ENCODE peak calls at places on chromosomes 13 and 19, in seven cellular contexts. One of them, this sample, is unnamed.

GRCh38 chr13:23344923-23345322 is 88.6 kb downstream of the SACS start:
- DNase-seq in HepG2: no peak
- DNase-seq in H1: no peak
- DNase-seq in GM12878: no peak
- DNase-seq in HCT116: no peak
- DNase-seq in K562: no peak
- DNase-seq in SK-N-SH: no peak
- DNase-seq in this sample: no peak

GRCh38 chr19:13118424-13119193 is 545 bp downstream of the NACC1 start:
- DNase-seq in SK-N-SH: peak
- DNase-seq in H1: peak
- DNase-seq in HCT116: no peak
- DNase-seq in GM12878: no peak
- DNase-seq in K562: peak
- DNase-seq in HepG2: peak
- DNase-seq in this sample: peak

GRCh38 chr19:6767081-6767356 is 216 bp downstream of the SH2D3A start:
- DNase-seq in SK-N-SH: no peak
- DNase-seq in GM12878: no peak
- DNase-seq in HepG2: peak
- DNase-seq in K562: no peak
- DNase-seq in H1: no peak
- DNase-seq in HCT116: no peak
- DNase-seq in this sample: no peak

GRCh38 chr13:101755228-101755887 is 302.9 kb downstream of the ITGBL1 start:
- DNase-seq in HepG2: no peak
- DNase-seq in SK-N-SH: peak
- DNase-seq in H1: no peak
- DNase-seq in K562: no peak
- DNase-seq in HCT116: no peak
- DNase-seq in GM12878: no peak
- DNase-seq in this sample: no peak

GRCh38 chr19:4971424-4971793 is 2.5 kb downstream of the KDM4B start:
- DNase-seq in K562: peak
- DNase-seq in GM12878: no peak
- DNase-seq in HepG2: peak
- DNase-seq in H1: no peak
- DNase-seq in HCT116: no peak
- DNase-seq in SK-N-SH: peak
- DNase-seq in this sample: peak

GRCh38 chr13:26376430-26376829 is 122.5 kb downstream of the CDK8 start:
- DNase-seq in GM12878: no peak
- DNase-seq in SK-N-SH: no peak
- DNase-seq in K562: no peak
- DNase-seq in HepG2: no peak
- DNase-seq in HCT116: no peak
- DNase-seq in H1: no peak
- DNase-seq in this sample: no peak

GRCh38 chr19:42197375-42197817 is 20.1 kb downstream of the DEDD2 start:
- DNase-seq in HCT116: no peak
- DNase-seq in HepG2: no peak
- DNase-seq in SK-N-SH: no peak
- DNase-seq in GM12878: no peak
- DNase-seq in K562: no peak
- DNase-seq in H1: no peak
- DNase-seq in this sample: no peak

GRCh38 chr19:2242811-2243210 is 6.2 kb downstream of the SF3A2 start:
- DNase-seq in SK-N-SH: no peak
- DNase-seq in H1: no peak
- DNase-seq in GM12878: no peak
- DNase-seq in HepG2: no peak
- DNase-seq in HCT116: no peak
- DNase-seq in K562: no peak
- DNase-seq in this sample: no peak

GRCh38 chr19:14544977-14545715 is 15.8 kb downstream of the TECR start:
- DNase-seq in H1: no peak
- DNase-seq in HepG2: no peak
- DNase-seq in GM12878: no peak
- DNase-seq in SK-N-SH: no peak
- DNase-seq in K562: no peak
- DNase-seq in HCT116: no peak
- DNase-seq in this sample: no peak

GRCh38 chr19:47190167-47190727 is 40.8 kb downstream of the BBC3 start:
- DNase-seq in HepG2: peak
- DNase-seq in K562: peak
- DNase-seq in HCT116: peak
- DNase-seq in GM12878: no peak
- DNase-seq in SK-N-SH: peak
- DNase-seq in H1: no peak
- DNase-seq in this sample: peak

GRCh38 chr19:39997595-39998216 is 846 bp downstream of the ZNF546 start:
- DNase-seq in HepG2: peak
- DNase-seq in K562: no peak
- DNase-seq in H1: no peak
- DNase-seq in GM12878: no peak
- DNase-seq in HCT116: no peak
- DNase-seq in SK-N-SH: peak
- DNase-seq in this sample: no peak

GRCh38 chr13:25187596-25187995 is 15.5 kb upstream of the AMER2 start:
- DNase-seq in H1: no peak
- DNase-seq in HepG2: no peak
- DNase-seq in SK-N-SH: no peak
- DNase-seq in GM12878: no peak
- DNase-seq in K562: no peak
- DNase-seq in HCT116: no peak
- DNase-seq in this sample: no peak

GRCh38 chr13:35979378-35979911 is 151.7 kb downstream of the DCLK1 start:
- DNase-seq in HCT116: no peak
- DNase-seq in H1: no peak
- DNase-seq in GM12878: no peak
- DNase-seq in SK-N-SH: no peak
- DNase-seq in K562: no peak
- DNase-seq in HepG2: no peak
- DNase-seq in this sample: no peak

GRCh38 chr13:114203536-114203935 is 24.5 kb downstream of the CFAP97D2 start:
- DNase-seq in GM12878: no peak
- DNase-seq in HepG2: no peak
- DNase-seq in K562: no peak
- DNase-seq in SK-N-SH: no peak
- DNase-seq in HCT116: no peak
- DNase-seq in H1: no peak
- DNase-seq in this sample: no peak

GRCh38 chr19:29540128-29540527 is 14.3 kb downstream of the VSTM2B start:
- DNase-seq in GM12878: no peak
- DNase-seq in HCT116: no peak
- DNase-seq in H1: no peak
- DNase-seq in HepG2: no peak
- DNase-seq in K562: no peak
- DNase-seq in SK-N-SH: no peak
- DNase-seq in this sample: no peak

GRCh38 chr19:43575955-43576451 is 402 bp downstream of the PINLYP start:
- DNase-seq in HCT116: no peak
- DNase-seq in H1: no peak
- DNase-seq in SK-N-SH: no peak
- DNase-seq in HepG2: no peak
- DNase-seq in K562: no peak
- DNase-seq in GM12878: no peak
- DNase-seq in this sample: no peak

GRCh38 chr19:16198363-16198636 is 589 bp downstream of the AP1M1 start:
- DNase-seq in SK-N-SH: no peak
- DNase-seq in K562: no peak
- DNase-seq in HepG2: no peak
- DNase-seq in HCT116: no peak
- DNase-seq in GM12878: no peak
- DNase-seq in H1: no peak
- DNase-seq in this sample: no peak

GRCh38 chr13:93344048-93344447 is 117.4 kb downstream of the GPC6 start:
- DNase-seq in GM12878: no peak
- DNase-seq in H1: no peak
- DNase-seq in K562: no peak
- DNase-seq in HCT116: no peak
- DNase-seq in HepG2: peak
- DNase-seq in SK-N-SH: no peak
- DNase-seq in this sample: no peak

GRCh38 chr19:3554254-3555083 is 2.9 kb downstream of the MFSD12 start:
- DNase-seq in SK-N-SH: peak
- DNase-seq in GM12878: no peak
- DNase-seq in HepG2: no peak
- DNase-seq in K562: no peak
- DNase-seq in H1: no peak
- DNase-seq in HCT116: no peak
- DNase-seq in this sample: no peak

GRCh38 chr13:67792151-67792665 is 562.1 kb upstream of the PCDH9 start:
- DNase-seq in GM12878: no peak
- DNase-seq in HepG2: no peak
- DNase-seq in HCT116: no peak
- DNase-seq in H1: no peak
- DNase-seq in K562: no peak
- DNase-seq in SK-N-SH: no peak
- DNase-seq in this sample: no peak

GRCh38 chr13:111158136-111158805 is 43.2 kb downstream of the ARHGEF7 start:
- DNase-seq in HCT116: no peak
- DNase-seq in HepG2: no peak
- DNase-seq in SK-N-SH: no peak
- DNase-seq in GM12878: no peak
- DNase-seq in K562: no peak
- DNase-seq in H1: no peak
- DNase-seq in this sample: peak

GRCh38 chr13:49132479-49133002 is 87.6 kb upstream of the MLNR start:
- DNase-seq in K562: no peak
- DNase-seq in GM12878: no peak
- DNase-seq in SK-N-SH: no peak
- DNase-seq in H1: no peak
- DNase-seq in HepG2: peak
- DNase-seq in HCT116: no peak
- DNase-seq in this sample: no peak
- TF ChIP-seq JUND in K562: no peak
- TF ChIP-seq JUND in GM12878: no peak
- TF ChIP-seq JUND in SK-N-SH: no peak
- TF ChIP-seq JUND in H1: no peak
- TF ChIP-seq JUND in HepG2: no peak
- TF ChIP-seq JUND in HCT116: no peak
- TF ChIP-seq JUND in this sample: no peak

GRCh38 chr19:10749435-10750384 is 31.8 kb downstream of the DNM2 start:
- DNase-seq in SK-N-SH: no peak
- DNase-seq in HepG2: peak
- DNase-seq in GM12878: no peak
- DNase-seq in H1: no peak
- DNase-seq in K562: no peak
- DNase-seq in HCT116: no peak
- DNase-seq in this sample: no peak

GRCh38 chr19:10748195-10748923 is 30.5 kb downstream of the DNM2 start:
- DNase-seq in GM12878: no peak
- DNase-seq in HCT116: no peak
- DNase-seq in HepG2: no peak
- DNase-seq in K562: no peak
- DNase-seq in SK-N-SH: no peak
- DNase-seq in H1: no peak
- DNase-seq in this sample: no peak

GRCh38 chr19:10747271-10747670 is 29.4 kb downstream of the DNM2 start:
- DNase-seq in GM12878: no peak
- DNase-seq in SK-N-SH: no peak
- DNase-seq in K562: no peak
- DNase-seq in H1: no peak
- DNase-seq in HCT116: no peak
- DNase-seq in HepG2: no peak
- DNase-seq in this sample: no peak

GRCh38 chr19:10747674-10748073 is 29.8 kb downstream of the DNM2 start:
- DNase-seq in K562: no peak
- DNase-seq in H1: no peak
- DNase-seq in GM12878: no peak
- DNase-seq in SK-N-SH: no peak
- DNase-seq in HCT116: no peak
- DNase-seq in HepG2: no peak
- DNase-seq in this sample: no peak

DNA sequence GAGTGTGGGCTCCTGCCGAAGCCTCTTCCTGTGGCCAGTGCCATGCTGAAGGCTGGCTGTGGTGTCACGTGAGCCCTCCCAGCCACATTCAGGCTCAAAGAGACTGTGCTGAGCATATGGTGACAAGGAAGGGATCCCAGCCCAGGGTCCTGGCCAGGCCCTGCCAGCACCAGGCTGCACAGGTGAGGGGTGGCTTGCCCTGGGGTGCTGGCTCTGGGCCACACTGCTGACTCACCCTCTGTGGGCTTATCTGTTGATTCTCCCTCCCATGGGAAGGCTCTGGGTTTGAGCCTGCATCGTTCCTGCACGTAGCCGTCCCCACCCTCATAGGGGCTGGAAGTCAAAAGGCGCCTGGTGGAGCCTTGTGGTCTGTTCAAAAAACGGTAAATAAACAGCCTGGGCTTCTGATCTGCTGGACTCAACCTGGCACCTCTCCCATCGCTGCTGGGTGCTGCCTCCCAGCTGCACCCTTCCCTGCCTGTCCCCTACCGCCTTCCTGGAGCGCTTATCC is 31.1 kb downstream of the DNM2 start:
- DNase-seq in SK-N-SH: peak
- DNase-seq in K562: peak
- DNase-seq in HCT116: peak
- DNase-seq in GM12878: no peak
- DNase-seq in HepG2: peak
- DNase-seq in H1: no peak
- DNase-seq in this sample: no peak
- TF ChIP-seq JUND in SK-N-SH: no peak
- TF ChIP-seq JUND in K562: peak
- TF ChIP-seq JUND in HCT116: peak
- TF ChIP-seq JUND in GM12878: no peak
- TF ChIP-seq JUND in HepG2: peak
- TF ChIP-seq JUND in H1: no peak
- TF ChIP-seq JUND in this sample: no peak

GRCh38 chr19:50365434-50366306 is at the start of gene NAPSA:
- DNase-seq in HCT116: no peak
- DNase-seq in H1: no peak
- DNase-seq in SK-N-SH: no peak
- DNase-seq in HepG2: no peak
- DNase-seq in K562: no peak
- DNase-seq in GM12878: no peak
- DNase-seq in this sample: no peak
- TF ChIP-seq JUND in HCT116: no peak
- TF ChIP-seq JUND in H1: no peak
- TF ChIP-seq JUND in SK-N-SH: no peak
- TF ChIP-seq JUND in HepG2: no peak
- TF ChIP-seq JUND in K562: no peak
- TF ChIP-seq JUND in GM12878: no peak
- TF ChIP-seq JUND in this sample: no peak

DNA sequence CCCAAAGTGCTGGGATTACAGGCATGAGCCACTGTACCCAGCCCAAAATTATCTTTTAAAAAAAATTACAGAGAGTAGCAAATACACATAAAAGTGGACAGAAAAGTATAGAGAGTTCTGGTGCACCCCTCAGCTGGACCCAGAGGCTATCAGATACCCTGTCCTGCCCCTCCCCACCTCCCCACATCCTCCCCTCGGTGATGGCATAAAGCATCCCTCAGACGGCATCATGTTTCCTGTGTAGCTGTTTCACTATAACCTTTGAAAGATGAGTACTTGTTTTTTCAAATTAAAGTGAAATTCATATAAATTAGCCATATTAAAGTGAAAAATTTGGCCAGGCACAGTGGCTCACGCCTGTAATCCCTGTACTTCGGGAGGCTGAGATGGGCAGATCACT is 20.1 kb downstream of the SLC27A1 start:
- DNase-seq in GM12878: no peak
- DNase-seq in K562: no peak
- DNase-seq in H1: no peak
- DNase-seq in SK-N-SH: no peak
- DNase-seq in HCT116: no peak
- DNase-seq in HepG2: no peak
- DNase-seq in this sample: no peak
- TF ChIP-seq JUND in GM12878: no peak
- TF ChIP-seq JUND in K562: no peak
- TF ChIP-seq JUND in H1: no peak
- TF ChIP-seq JUND in SK-N-SH: no peak
- TF ChIP-seq JUND in HCT116: no peak
- TF ChIP-seq JUND in HepG2: no peak
- TF ChIP-seq JUND in this sample: no peak